ENCODE peak calls at places on chromosomes 13 and 19, in eight cellular contexts. S, X, V, K, D, W, H and A are unnamed samples.

GRCh38 chr19:52665529-52665928 is 27.4 kb upstream of the ZNF83 start:
- DNase-seq in S (no peak), X (peak; percentile 91), V (no peak), K (peak; percentile 39), D (peak; percentile 17), W (no peak), H (no peak), A (peak; percentile 21)

GRCh38 chr13:40060318-40061007 is 405.0 kb downstream of the COG6 start:
- DNase-seq in S (peak; percentile 45), X (peak; percentile 99), V (no peak), K (no peak), D (no peak), W (peak; percentile 91), H (no peak), A (peak; percentile 89)

GRCh38 chr19:18749362-18750231 is 41.5 kb downstream of the COMP start:
- DNase-seq in S (no peak), X (no peak), V (no peak), K (no peak), D (no peak), W (no peak), H (no peak), A (no peak)

GRCh38 chr19:7068599-7068998 is 904 bp upstream of the ZNF557 start:
- DNase-seq in S (no peak), X (no peak), V (peak; percentile 34), K (no peak), D (no peak), W (no peak), H (no peak), A (no peak)

GRCh38 chr19:18001837-18002345 is 6.1 kb upstream of the ARRDC2 start:
- DNase-seq in S (no peak), X (no peak), V (peak; percentile 51), K (no peak), D (no peak), W (no peak), H (peak; percentile 88), A (no peak)

GRCh38 chr19:45784096-45784495 is 1.8 kb upstream of the DMPK start:
- DNase-seq in S (no peak), X (no peak), V (no peak), K (no peak), D (no peak), W (no peak), H (no peak), A (no peak)

GRCh38 chr19:43407416-43408005 is 7.2 kb upstream of the TEX101 start:
- DNase-seq in S (no peak), X (no peak), V (no peak), K (no peak), D (no peak), W (no peak), H (no peak), A (no peak)

GRCh38 chr13:111099292-111099691 is 15.8 kb upstream of the ARHGEF7 start:
- DNase-seq in S (no peak), X (peak; percentile 7), V (no peak), K (no peak), D (no peak), W (no peak), H (no peak), A (no peak)

GRCh38 chr13:111341886-111342285 is 21.4 kb downstream of the TEX29 start:
- DNase-seq in S (no peak), X (no peak), V (no peak), K (no peak), D (no peak), W (no peak), H (peak; percentile 76), A (no peak)

GRCh38 chr19:6264077-6264445 is 15.7 kb downstream of the MLLT1 start:
- DNase-seq in S (no peak), X (no peak), V (no peak), K (peak; percentile 80), D (no peak), W (no peak), H (no peak), A (no peak)

GRCh38 chr13:108281941-108282340 is 12.4 kb downstream of the TNFSF13B start:
- DNase-seq in S (no peak), X (no peak), V (no peak), K (no peak), D (no peak), W (no peak), H (no peak), A (no peak)

GRCh38 chr19:16325161-16325527 is 518 bp downstream of the KLF2 start:
- DNase-seq in S (no peak), X (no peak), V (peak; percentile 67), K (no peak), D (no peak), W (no peak), H (no peak), A (no peak)
- TF ChIP-seq CTCF in S (no peak), X (no peak), V (no peak), K (no peak), D (peak; percentile 69), W (no peak), H (no peak), A (peak; percentile 39)

DNA sequence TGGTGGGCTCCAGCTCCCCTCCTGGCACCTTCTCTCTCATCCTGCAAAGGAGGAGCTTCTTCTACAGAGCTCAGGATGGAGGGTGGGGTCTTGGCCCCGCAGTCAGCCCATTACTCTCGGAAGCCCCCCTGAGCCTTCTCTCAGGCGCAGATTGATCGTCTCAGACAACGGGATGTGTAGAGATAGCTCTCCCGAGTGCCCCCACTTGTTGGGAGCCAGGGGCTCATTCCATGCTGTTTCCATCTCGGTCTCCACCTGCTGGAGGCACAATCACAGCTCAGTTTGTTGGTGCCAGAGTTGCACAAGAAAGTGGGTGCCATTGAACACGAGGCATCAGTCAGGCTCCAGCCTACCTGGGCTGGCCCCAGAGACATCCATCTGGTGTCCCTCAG is 3.6 kb upstream of the ZNF135 start:
- DNase-seq in S (no peak), X (no peak), V (no peak), K (no peak), D (no peak), W (no peak), H (no peak), A (no peak)
- TF ChIP-seq CTCF in S (no peak), X (no peak), V (no peak), K (no peak), D (no peak), W (no peak), H (no peak), A (no peak)

DNA sequence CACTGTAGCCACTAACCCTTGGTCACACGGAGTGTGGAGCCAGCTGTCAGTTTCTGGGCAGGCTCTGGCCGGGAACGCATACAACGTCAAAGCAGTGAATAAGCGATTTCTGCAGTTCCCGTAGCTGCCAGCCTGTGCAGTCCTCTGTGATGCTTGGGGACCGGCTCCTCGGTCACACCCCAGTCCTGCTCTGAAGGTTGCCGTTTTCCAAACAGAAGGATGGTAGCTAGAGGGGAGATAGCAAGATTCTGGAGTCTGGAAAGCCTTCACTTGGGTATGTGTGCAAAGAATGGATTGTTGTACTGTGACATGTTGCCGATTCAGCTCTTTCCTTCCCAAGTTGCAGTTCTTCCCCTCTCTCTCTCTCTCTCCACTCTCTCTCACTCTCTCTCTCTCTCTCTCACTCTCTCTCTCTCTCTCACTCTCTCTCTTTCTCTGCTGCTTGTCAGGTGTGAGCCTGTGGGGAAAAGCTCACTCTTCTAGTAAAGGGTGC is 38.7 kb upstream of the C1QTNF9 start:
- DNase-seq in S (peak; percentile 35), X (peak; percentile 46), V (peak; percentile 72), K (peak; percentile 47), D (no peak), W (peak; percentile 61), H (no peak), A (no peak)
- TF ChIP-seq CTCF in S (peak; percentile 67), X (no peak), V (no peak), K (no peak), D (no peak), W (peak; percentile 2), H (no peak), A (no peak)

DNA sequence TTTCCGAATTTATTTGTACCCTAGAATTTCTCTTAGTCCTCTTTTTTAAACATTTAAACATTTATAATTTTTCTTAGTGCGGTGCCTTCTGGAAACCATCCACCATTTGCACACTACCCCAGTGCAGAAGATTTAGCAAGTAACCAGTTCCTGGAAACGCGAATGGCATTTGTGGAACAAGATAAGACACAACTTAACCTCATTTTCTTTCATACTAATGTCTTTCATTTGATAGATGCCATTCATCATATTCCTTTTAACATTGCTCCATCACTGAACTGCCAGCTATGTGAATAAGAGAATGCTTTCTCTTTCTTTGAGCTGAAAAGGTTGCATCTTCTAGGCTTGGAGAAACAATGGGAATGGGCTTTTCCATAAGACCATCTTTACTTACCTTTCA is 6.8 kb downstream of the FRY start:
- DNase-seq in S (no peak), X (no peak), V (no peak), K (no peak), D (no peak), W (no peak), H (no peak), A (no peak)
- TF ChIP-seq CTCF in S (no peak), X (no peak), V (no peak), K (no peak), D (no peak), W (no peak), H (no peak), A (no peak)

DNA sequence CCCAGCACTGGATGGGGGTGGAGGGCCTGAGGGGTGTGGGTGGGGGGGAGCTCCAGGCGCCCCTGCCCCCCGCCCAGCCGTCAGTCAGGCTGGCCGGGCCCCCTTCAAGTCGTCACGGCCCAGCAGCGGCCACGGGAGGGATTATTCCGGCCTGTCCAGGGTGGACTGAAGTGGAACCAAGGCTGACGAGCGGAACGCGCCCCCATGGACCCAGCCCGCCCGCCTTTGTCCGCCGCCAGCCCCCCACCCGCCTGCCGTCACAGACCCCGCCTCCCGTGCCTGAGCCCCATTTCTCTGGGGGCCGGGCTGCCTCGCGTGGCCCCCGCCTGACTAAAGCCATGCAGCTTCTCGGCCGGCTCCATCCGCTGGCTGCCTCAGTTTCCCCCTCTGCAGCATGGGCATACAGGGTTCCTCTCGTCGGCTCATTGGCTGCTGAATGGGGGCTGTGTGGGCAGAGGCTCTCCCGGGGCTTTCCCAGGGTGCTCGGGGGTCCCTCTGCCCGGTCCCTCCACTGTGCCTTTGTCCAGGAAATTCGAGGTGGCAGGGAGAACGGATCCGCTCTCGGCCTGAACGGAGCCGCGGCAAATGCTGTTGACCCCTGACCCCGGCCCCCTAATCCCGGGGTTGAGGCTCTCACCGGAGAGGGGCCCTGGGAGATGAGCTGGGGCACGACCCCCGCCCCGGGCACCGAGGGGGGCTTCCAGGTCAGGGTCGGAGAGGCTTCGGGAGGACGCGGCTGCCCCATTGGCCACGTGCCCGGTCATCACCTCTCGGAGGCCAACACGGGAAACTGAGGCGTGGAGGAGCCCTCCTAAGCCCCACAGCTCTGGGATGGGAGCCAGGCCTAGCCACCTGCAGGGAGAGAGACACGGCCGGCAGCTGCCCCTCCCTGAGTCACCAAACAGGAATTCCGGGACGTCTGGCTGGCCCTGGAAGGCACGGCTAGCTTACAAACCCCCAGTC is 27.3 kb downstream of the EFNA2 start:
- DNase-seq in S (no peak), X (peak; percentile 84), V (peak; percentile 50), K (peak; percentile 58), D (no peak), W (peak; percentile 19), H (no peak), A (peak; percentile 93)
- TF ChIP-seq CTCF in S (no peak), X (no peak), V (no peak), K (no peak), D (no peak), W (no peak), H (no peak), A (no peak)

DNA sequence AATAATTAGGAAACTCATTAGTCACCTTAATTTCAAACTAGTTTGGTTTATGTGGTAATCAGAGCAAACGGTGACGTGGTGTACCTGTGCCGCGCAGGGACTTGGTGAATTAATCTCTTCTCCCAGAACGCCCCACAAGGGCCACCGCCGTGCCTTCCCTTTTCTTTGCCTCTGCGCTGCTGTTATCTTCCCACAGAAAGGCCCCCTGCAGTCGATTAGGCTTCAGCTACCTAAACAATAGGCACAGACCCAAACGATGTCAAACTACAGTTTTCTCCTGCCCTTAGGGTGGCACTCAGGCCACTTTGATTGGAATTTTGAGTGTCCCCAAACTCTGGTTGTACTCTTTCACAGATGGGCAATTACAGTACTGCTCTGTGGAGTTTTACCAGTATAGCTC is 115.5 kb downstream of the GGACT start:
- DNase-seq in S (no peak), X (no peak), V (no peak), K (no peak), D (no peak), W (no peak), H (no peak), A (no peak)
- TF ChIP-seq CTCF in S (no peak), X (no peak), V (no peak), K (no peak), D (no peak), W (no peak), H (no peak), A (no peak)